ENCODE peak calls at places on chromosome 1, in eight cellular contexts. P, G, S, H, E, D, C and J are unnamed samples.

GRCh38 chr1:114093624-114094302 is 59.9 kb downstream of the SYT6 start:
- DNase-seq in P (no peak), S (no peak), G (no peak), C (no peak), H (no peak), E (no peak), D (no peak), J (no peak)

GRCh38 chr1:63651110-63651776 is 58.0 kb downstream of the PGM1 start:
- DNase-seq in S (no peak), H (no peak), P (no peak), G (no peak), E (no peak), D (no peak), C (no peak), J (no peak)

GRCh38 chr1:111563619-111564018 is 56.0 kb upstream of the RAP1A start:
- DNase-seq in D (no peak), H (no peak), C (no peak), E (no peak), G (no peak), P (no peak), S (no peak), J (no peak)

GRCh38 chr1:37930246-37931142 is 16.4 kb downstream of the INPP5B start:
- DNase-seq in E (no peak), S (no peak), G (no peak), D (no peak), C (no peak), P (peak), H (no peak), J (no peak)

GRCh38 chr1:116478621-116479020 is 92.2 kb downstream of the CD58 start:
- DNase-seq in S (no peak), H (no peak), P (no peak), D (no peak), C (no peak), E (peak), G (no peak), J (no peak)

GRCh38 chr1:75412616-75413015 is 198.3 kb downstream of the SLC44A5 start:
- DNase-seq in G (no peak), S (no peak), H (no peak), C (no peak), E (no peak), P (no peak), D (no peak), J (no peak)

GRCh38 chr1:192700834-192701271 is 64.9 kb downstream of the RGS13 start:
- DNase-seq in G (no peak), D (no peak), S (no peak), E (no peak), P (no peak), H (no peak), C (peak), J (no peak)

GRCh38 chr1:226939439-226940028 is 560 bp upstream of the COQ8A start:
- DNase-seq in H (peak), G (peak), P (no peak), E (peak), S (no peak), D (peak), C (no peak), J (peak)

GRCh38 chr1:207826557-207827487 is 75.0 kb downstream of the CD46 start:
- DNase-seq in E (no peak), D (no peak), C (no peak), P (no peak), S (no peak), H (no peak), G (no peak), J (no peak)

GRCh38 chr1:74822851-74823443 is 90.0 kb downstream of the TYW3 start:
- DNase-seq in E (no peak), H (no peak), P (no peak), D (no peak), G (no peak), S (no peak), C (no peak), J (no peak)

GRCh38 chr1:223035724-223036478 is 107.1 kb downstream of the TLR5 start:
- DNase-seq in E (no peak), C (no peak), G (no peak), D (no peak), P (no peak), S (no peak), H (no peak), J (no peak)

GRCh38 chr1:109793089-109793485 is 29.4 kb upstream of the EPS8L3 start:
- DNase-seq in P (no peak), C (no peak), E (no peak), S (no peak), D (no peak), H (no peak), G (no peak), J (no peak)

GRCh38 chr1:172089768-172090510 is 248.6 kb downstream of the DNM3 start:
- DNase-seq in C (no peak), D (no peak), S (peak), E (peak), H (no peak), G (peak), P (peak), J (peak)

GRCh38 chr1:206513312-206514111 is 6.2 kb downstream of the RASSF5 start:
- DNase-seq in P (no peak), G (no peak), S (no peak), C (no peak), D (no peak), E (no peak), H (no peak), J (no peak)